ENCODE peak calls at places on chromosomes 6 and 20, in six cellular contexts. J is GM12891, G is H1, S is HepG2, H is GM12878, X is K562. U is an unnamed sample.

GRCh38 chr20:37944456-37944981 is 41.6 kb downstream of the VSTM2L start:
- DNase-seq in G (no peak), X (peak), J (no peak), S (no peak), H (no peak), U (no peak)

GRCh38 chr6:24910850-24911712 is 24.7 kb downstream of the RIPOR2 start:
- DNase-seq in H (no peak), X (no peak), J (peak), S (no peak), G (no peak), U (peak)

GRCh38 chr6:169618526-169619490 is 83.0 kb downstream of the WDR27 start:
- DNase-seq in X (no peak), G (no peak), J (no peak), H (no peak), S (no peak), U (no peak)

GRCh38 chr20:50387996-50388332 is 122.2 kb upstream of the PTPN1 start:
- DNase-seq in G (no peak), S (no peak), H (no peak), J (no peak), X (peak), U (no peak)

GRCh38 chr6:22884441-22884840 is 315.1 kb downstream of the HDGFL1 start:
- DNase-seq in G (no peak), H (no peak), J (no peak), S (no peak), X (no peak), U (no peak)

GRCh38 chr20:24638546-24639166 is 169.2 kb downstream of the SYNDIG1 start:
- DNase-seq in J (no peak), H (no peak), G (no peak), X (no peak), S (no peak), U (no peak)

GRCh38 chr6:158050955-158051354 is 69.3 kb downstream of the SYNJ2 start:
- DNase-seq in X (no peak), G (no peak), H (no peak), S (no peak), J (no peak), U (no peak)

GRCh38 chr6:91781946-91782345 is 1195.1 kb upstream of the MAP3K7 start:
- DNase-seq in S (no peak), J (no peak), H (no peak), G (no peak), X (no peak), U (no peak)

GRCh38 chr6:82571431-82571830 is 207.8 kb downstream of the TPBG start:
- DNase-seq in X (no peak), G (no peak), S (no peak), J (no peak), H (no peak), U (no peak)

GRCh38 chr6:28137458-28138020 is 4.1 kb upstream of the ZKSCAN8 start:
- DNase-seq in X (no peak), S (no peak), H (peak), J (no peak), G (no peak), U (peak)

DNA sequence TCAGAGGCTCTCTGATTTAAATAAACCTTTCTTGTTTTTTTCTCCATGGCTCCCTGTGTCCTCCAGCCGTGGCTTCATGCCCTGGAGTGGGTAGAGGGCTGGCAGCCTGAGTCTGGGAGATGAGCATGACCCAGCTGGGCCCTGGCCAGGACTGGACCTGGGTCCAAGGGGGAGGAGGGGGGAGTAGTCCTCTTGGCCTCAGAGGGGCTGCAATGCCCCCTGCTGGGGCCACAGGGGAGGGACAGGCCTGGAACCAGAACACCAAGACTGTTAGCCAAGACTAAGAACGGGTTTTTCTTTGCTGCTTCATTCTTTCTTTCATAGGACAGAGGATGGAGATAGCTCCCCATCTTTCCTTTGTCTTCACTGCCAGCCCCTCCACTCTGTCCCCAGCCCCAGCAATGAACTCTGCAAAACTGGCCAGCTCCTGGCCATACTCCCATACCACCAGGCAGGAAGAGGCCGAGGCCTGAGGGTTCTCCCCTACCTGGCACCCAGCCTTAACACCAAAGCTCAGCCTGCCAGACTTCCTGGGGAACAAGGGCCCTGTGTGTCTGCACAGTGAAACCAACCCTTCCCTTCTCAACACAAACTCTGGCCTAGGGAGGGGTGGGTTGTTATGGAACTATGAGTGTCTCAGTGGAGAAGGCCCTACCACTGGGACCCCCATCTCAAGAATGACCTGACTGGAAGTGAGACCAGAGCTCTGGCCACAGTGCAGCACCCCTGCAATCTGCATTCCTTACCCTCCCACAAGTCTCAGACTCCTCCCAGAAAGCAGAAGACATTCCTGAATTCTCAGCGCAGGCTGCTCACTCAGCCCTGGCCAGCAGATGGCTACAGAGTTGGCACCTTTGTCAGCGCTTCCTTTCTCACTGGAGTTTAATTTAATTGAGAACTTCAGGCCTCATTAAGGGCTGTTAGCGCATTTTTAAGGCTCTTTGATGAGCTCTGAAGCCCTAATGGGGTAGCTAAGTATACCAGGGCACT is 11.0 kb downstream of the SLC29A1 start:
- DNase-seq in X (peak), H (no peak), J (no peak), S (peak), G (no peak), U (no peak)
- TF ChIP-seq TAF1 in X (no peak), H (no peak), J (no peak), S (no peak), G (peak), U (no peak)

DNA sequence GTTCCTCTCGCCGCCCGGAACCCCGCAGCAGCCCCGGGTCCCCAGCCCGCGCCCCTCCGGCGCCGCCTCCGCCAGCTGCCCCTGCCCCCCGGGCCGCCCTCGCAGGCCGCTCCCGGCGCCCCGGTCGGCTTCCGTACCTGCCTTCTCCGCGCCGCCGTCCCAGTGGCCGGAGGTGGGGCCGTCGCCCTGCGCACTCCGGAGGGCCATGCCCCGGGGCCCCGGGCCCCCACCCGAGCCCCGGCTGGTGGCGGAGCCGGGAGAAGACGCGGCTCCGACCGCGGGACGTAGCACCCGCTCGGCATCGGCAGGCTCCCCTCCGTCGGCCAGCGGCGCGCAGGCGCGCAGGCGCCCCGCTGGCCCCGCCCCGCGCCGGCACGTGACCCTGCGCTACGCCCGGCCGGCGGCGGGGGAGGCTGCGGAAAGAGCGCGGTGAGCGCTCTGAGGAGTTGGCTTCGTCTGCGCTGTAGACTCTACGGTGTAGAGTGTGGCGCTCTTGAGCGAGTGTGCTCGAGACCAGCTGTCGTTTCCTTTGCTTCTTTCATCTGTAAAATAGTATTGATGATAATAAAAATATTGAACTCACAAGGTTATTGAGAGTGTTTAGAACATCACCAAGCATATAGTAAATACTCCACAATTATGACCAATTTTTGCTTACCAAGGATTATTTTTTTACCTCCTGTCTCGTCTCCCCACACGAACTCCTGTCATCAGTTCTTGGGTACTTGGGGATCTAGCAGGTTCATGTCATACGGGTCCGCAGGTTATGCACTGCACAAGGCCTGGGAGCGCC is at the start of gene TBC1D20:
- DNase-seq in H (peak), S (peak), X (peak), G (peak), J (peak), U (peak)
- TF ChIP-seq POLR2A in H (peak), S (peak), X (peak), G (peak), J (peak), U (peak)

DNA sequence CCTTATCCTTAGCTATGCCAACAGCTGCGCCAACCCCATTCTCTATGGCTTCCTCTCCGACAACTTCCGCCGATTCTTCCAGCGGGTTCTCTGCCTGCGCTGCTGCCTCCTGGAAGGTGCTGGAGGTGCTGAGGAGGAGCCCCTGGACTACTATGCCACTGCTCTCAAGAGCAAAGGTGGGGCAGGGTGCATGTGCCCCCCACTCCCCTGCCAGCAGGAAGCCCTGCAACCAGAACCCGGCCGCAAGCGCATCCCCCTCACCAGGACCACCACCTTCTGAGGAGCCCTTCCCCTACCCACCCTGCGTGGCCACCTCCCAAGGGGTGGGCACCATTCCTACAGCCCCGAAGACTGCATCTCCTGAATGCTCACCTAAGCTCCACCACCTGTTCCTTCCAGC is 1.3 kb downstream of the SSTR4 start:
- DNase-seq in J (no peak), X (no peak), S (no peak), G (no peak), H (no peak), U (no peak)
- TF ChIP-seq TAF1 in J (no peak), X (no peak), S (no peak), G (no peak), H (no peak), U (no peak)

GRCh38 chr6:48809700-48810099 is 653.4 kb downstream of the MMUT start:
- DNase-seq in H (no peak), X (no peak), J (no peak), G (no peak), S (no peak), U (no peak)
- TF ChIP-seq POLR2A in H (no peak), X (no peak), J (no peak), G (no peak), S (no peak), U (no peak)

GRCh38 chr6:56856036-56856580 is 98.8 kb upstream of the BEND6 start:
- DNase-seq in G (no peak), H (no peak), S (no peak), X (no peak), J (no peak), U (no peak)
- TF ChIP-seq TAF1 in G (no peak), H (no peak), S (no peak), X (no peak), J (no peak), U (no peak)

GRCh38 chr6:44224978-44225330 is 1.6 kb downstream of the SLC29A1 start:
- DNase-seq in G (no peak), X (no peak), J (no peak), S (no peak), H (no peak), U (no peak)

GRCh38 chr6:44222486-44222986 is 859 bp upstream of the SLC29A1 start:
- DNase-seq in X (no peak), G (no peak), J (no peak), S (no peak), H (no peak), U (no peak)

GRCh38 chr6:44222987-44223470 is 366 bp upstream of the SLC29A1 start:
- DNase-seq in S (no peak), H (no peak), X (no peak), G (no peak), J (no peak), U (no peak)

GRCh38 chr6:44224154-44224977 is 971 bp downstream of the SLC29A1 start:
- DNase-seq in S (no peak), X (peak), G (no peak), H (no peak), J (no peak), U (no peak)

GRCh38 chr6:44223471-44224153 is at the start of gene SLC29A1:
- DNase-seq in H (no peak), G (no peak), S (peak), J (peak), X (peak), U (peak)
- TF ChIP-seq POLR2A in H (peak), G (no peak), S (peak), J (no peak), X (peak), U (peak)

DNA sequence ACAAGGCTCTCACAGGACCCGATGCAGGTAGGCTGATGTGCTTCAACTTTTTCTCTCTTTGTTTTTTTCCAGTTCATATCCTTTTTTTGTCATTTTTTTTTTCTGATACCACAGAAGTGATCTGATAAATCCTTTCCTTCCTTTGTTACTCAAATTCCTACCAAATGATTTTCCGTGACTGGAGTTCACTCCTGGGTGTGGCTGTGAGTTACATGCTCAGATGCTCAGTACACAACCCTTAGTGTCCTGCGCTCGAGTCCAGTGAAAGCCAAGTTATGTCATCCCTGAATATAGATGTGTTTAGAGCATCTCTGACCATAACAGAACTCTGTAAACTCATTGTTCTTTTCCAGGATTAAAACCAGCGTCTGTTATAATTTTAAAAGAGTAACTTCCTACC is 147.2 kb upstream of the AKAP12 start:
- DNase-seq in G (no peak), J (no peak), H (no peak), S (no peak), X (no peak), U (no peak)
- TF ChIP-seq TAF1 in G (no peak), J (no peak), H (no peak), S (no peak), X (no peak), U (no peak)

GRCh38 chr6:152598858-152599537 is 38.2 kb downstream of the SYNE1 start:
- DNase-seq in H (no peak), G (no peak), X (no peak), S (no peak), J (no peak), U (no peak)
- TF ChIP-seq POLR2A in H (no peak), G (no peak), X (no peak), S (no peak), J (no peak), U (no peak)

DNA sequence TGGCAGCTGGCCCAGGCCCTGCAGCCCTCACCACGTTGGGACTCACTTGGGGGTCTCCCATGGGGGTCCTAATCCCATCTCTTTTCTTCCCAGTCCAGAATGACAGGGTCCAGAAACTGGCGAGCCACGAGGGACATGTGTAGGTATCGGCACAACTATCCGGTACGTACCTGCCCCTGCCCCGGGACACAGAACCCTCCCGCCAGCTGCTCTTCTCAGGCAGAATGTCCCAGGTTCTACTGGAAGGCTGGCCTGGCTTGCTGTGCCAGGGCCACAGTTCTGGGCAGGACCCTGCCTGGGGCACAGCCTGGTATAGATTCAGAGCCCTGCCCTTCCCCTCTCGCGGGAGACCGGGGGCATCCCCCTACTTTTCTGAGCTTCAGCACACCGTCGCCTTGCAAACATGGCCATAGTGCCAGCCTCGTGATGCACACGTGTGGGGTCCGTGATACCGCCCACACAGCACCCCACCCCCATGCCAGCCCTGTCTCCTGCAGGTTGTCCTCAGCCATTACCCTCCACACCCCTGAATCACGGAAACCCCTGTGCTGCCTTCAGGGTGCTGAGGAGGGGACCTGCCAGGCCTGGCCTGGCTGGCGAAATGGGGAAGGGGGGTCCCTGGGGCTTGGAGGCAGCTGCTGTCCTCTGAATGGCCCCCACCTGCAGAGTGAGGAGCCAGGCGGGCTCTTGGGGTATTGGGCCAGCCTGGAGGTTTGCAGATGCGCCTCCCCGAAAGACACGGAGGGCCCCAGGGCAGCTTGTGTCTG is 3.0 kb downstream of the OGFR start:
- DNase-seq in J (no peak), H (no peak), G (no peak), X (no peak), S (no peak), U (no peak)
- TF ChIP-seq TAF1 in J (no peak), H (no peak), G (no peak), X (no peak), S (no peak), U (no peak)